ENCODE peak calls at places on chromosome 3, in nine cellular contexts. C, H, F, Z, R, B, L, G and D are unnamed samples.

GRCh38 chr3:156665296-156665695 is 9.1 kb upstream of the TIPARP start:
- DNase-seq in C (no peak), H (no peak), F (no peak), Z (no peak), R (no peak), B (no peak), L (no peak), G (no peak), D (peak; percentile 41)

GRCh38 chr3:23888617-23889228 is 28.1 kb downstream of the NKIRAS1 start:
- DNase-seq in C (no peak), H (no peak), F (peak; percentile 42), Z (no peak), R (no peak), B (no peak), L (no peak), G (no peak), D (no peak)

GRCh38 chr3:44028-44676 is 152.4 kb upstream of the CHL1 start:
- DNase-seq in C (no peak), H (no peak), F (no peak), Z (no peak), R (no peak), B (no peak), L (no peak), G (no peak), D (no peak)

GRCh38 chr3:52240059-52240885 is 1.3 kb upstream of the TWF2 start:
- DNase-seq in C (peak; percentile 51), H (peak; percentile 70), F (peak; percentile 72), Z (peak; percentile 72), R (peak; percentile 75), B (no peak), L (peak; percentile 87), G (peak; percentile 37), D (peak; percentile 77)

GRCh38 chr3:142853270-142854163 is 35.4 kb downstream of the PCOLCE2 start:
- DNase-seq in C (no peak), H (no peak), F (no peak), Z (no peak), R (peak; percentile 52), B (no peak), L (no peak), G (no peak), D (no peak)

GRCh38 chr3:78823859-78824258 is 943.9 kb downstream of the ROBO1 start:
- DNase-seq in C (no peak), H (no peak), F (no peak), Z (no peak), R (peak; percentile 11), B (no peak), L (no peak), G (no peak), D (no peak)

GRCh38 chr3:17771177-17772048 is 29.0 kb upstream of the TBC1D5 start:
- DNase-seq in C (no peak), H (no peak), F (no peak), Z (no peak), R (no peak), B (no peak), L (no peak), G (no peak), D (no peak)

GRCh38 chr3:24502690-24503089 is 8.0 kb upstream of the THRB start:
- DNase-seq in C (no peak), H (no peak), F (no peak), Z (no peak), R (no peak), B (no peak), L (no peak), G (no peak), D (no peak)

GRCh38 chr3:186151077-186151971 is 42.4 kb upstream of the ETV5 start:
- DNase-seq in C (no peak), H (no peak), F (no peak), Z (no peak), R (no peak), B (no peak), L (no peak), G (no peak), D (no peak)

GRCh38 chr3:71339049-71339448 is 244.5 kb downstream of the FOXP1 start:
- DNase-seq in C (no peak), H (no peak), F (no peak), Z (no peak), R (no peak), B (no peak), L (no peak), G (no peak), D (no peak)

GRCh38 chr3:162122405-162122804 is 625.8 kb downstream of the OTOL1 start:
- DNase-seq in C (no peak), H (no peak), F (no peak), Z (no peak), R (no peak), B (no peak), L (no peak), G (no peak), D (no peak)

GRCh38 chr3:52119826-52120225 is 34.4 kb downstream of the POC1A start:
- DNase-seq in C (no peak), H (no peak), F (no peak), Z (no peak), R (no peak), B (no peak), L (peak; percentile 64), G (no peak), D (no peak)

GRCh38 chr3:177371903-177372302 is 174.6 kb upstream of the TBL1XR1 start:
- DNase-seq in C (no peak), H (no peak), F (no peak), Z (no peak), R (no peak), B (no peak), L (no peak), G (no peak), D (no peak)

GRCh38 chr3:159266779-159267178 is 464.9 kb downstream of the MFSD1 start:
- DNase-seq in C (peak; percentile 46), H (peak; percentile 38), F (peak; percentile 90), Z (no peak), R (no peak), B (no peak), L (no peak), G (no peak), D (no peak)

GRCh38 chr3:145006291-145006690 is 1034.7 kb downstream of the DIPK2A start:
- DNase-seq in C (no peak), H (no peak), F (no peak), Z (no peak), R (no peak), B (no peak), L (no peak), G (no peak), D (no peak)

GRCh38 chr3:51966016-51966415 is 1.2 kb downstream of the PCBP4 start:
- DNase-seq in C (no peak), H (no peak), F (no peak), Z (no peak), R (no peak), B (no peak), L (no peak), G (no peak), D (no peak)

GRCh38 chr3:98954242-98954641 is 52.7 kb upstream of the DCBLD2 start:
- DNase-seq in C (no peak), H (no peak), F (no peak), Z (no peak), R (no peak), B (no peak), L (no peak), G (no peak), D (peak; percentile 54)

GRCh38 chr3:182182531-182182968 is 470.8 kb downstream of the SOX2 start:
- DNase-seq in C (no peak), H (no peak), F (no peak), Z (no peak), R (peak; percentile 91), B (no peak), L (no peak), G (no peak), D (no peak)

GRCh38 chr3:117628896-117629295 is 919.3 kb downstream of the TUSC7 start:
- DNase-seq in C (no peak), H (no peak), F (no peak), Z (peak; percentile 19), R (no peak), B (no peak), L (peak; percentile 72), G (no peak), D (peak; percentile 68)

GRCh38 chr3:135982922-135983581 is 17.5 kb downstream of the PPP2R3A start:
- DNase-seq in C (no peak), H (no peak), F (no peak), Z (no peak), R (no peak), B (no peak), L (no peak), G (no peak), D (no peak)
- TF ChIP-seq CTCF in C (no peak), H (no peak), F (no peak), Z (no peak), R (no peak), B (no peak), L (no peak), G (no peak), D (no peak)

GRCh38 chr3:132432639-132433038 is 15.3 kb downstream of the DNAJC13 start:
- DNase-seq in C (no peak), H (no peak), F (no peak), Z (no peak), R (no peak), B (no peak), L (no peak), G (no peak), D (peak; percentile 14)
- H3K4me3 ChIP-seq in C (no peak overlapping the region), H (no peak overlapping the region), F (no peak overlapping the region), Z (no peak overlapping the region), R (no peak overlapping the region), B (no peak overlapping the region), L (no peak overlapping the region), G (no peak overlapping the region), D (no peak overlapping the region)

GRCh38 chr3:38811822-38812221 is 4.2 kb downstream of the SCN10A start:
- DNase-seq in C (no peak), H (no peak), F (no peak), Z (no peak), R (no peak), B (no peak), L (no peak), G (no peak), D (no peak)

GRCh38 chr3:38800511-38800910 is 15.5 kb downstream of the SCN10A start:
- DNase-seq in C (no peak), H (no peak), F (peak; percentile 36), Z (no peak), R (no peak), B (no peak), L (no peak), G (no peak), D (no peak)

GRCh38 chr3:38805004-38805403 is 11.0 kb downstream of the SCN10A start:
- DNase-seq in C (no peak), H (no peak), F (no peak), Z (no peak), R (no peak), B (no peak), L (no peak), G (no peak), D (no peak)

GRCh38 chr3:38805765-38806386 is 10.1 kb downstream of the SCN10A start:
- DNase-seq in C (peak; percentile 54), H (peak; percentile 46), F (peak; percentile 95), Z (no peak), R (peak; percentile 1), B (no peak), L (no peak), G (peak; percentile 27), D (no peak)
- H3K27me3 ChIP-seq in C (no peaks in the 10 kb centered on the region), H (no peaks in the 10 kb centered on the region), F (no peaks in the 10 kb centered on the region), Z (no peaks in the 10 kb centered on the region), R (no peaks in the 10 kb centered on the region), B (no peaks in the 10 kb centered on the region), L (no peaks in the 10 kb centered on the region), G (peaks cover 4% of the 10 kb centered on the region), D (peaks cover 2% of the 10 kb centered on the region)

DNA sequence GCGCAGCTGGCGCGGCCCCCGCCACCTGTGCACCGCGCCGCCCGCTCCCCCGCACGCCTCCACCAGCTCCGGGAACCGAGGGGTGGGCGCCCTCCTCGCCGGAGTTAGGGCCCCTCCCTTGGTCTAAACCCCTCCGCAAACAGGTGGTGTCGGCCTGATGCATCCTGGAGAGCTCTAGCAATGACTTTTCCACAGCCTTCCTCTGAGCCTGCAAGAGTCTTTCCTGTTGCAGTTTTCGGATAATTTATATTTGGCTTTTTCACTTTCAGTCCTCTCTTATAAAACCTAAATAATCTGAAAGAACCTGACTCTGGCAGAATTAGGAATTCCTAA is 334 bp upstream of the IGSF11 start:
- DNase-seq in C (no peak), H (no peak), F (peak; percentile 84), Z (no peak), R (no peak), B (no peak), L (no peak), G (no peak), D (no peak)
- TF ChIP-seq CTCF in C (no peak), H (no peak), F (no peak), Z (no peak), R (no peak), B (no peak), L (no peak), G (no peak), D (no peak)